ENCODE peak calls at places on chromosomes 12 and 14, in six cellular contexts. One of them, this sample, is unnamed.

GRCh38 chr14:88130057-88130432 is 125.1 kb downstream of the GPR65 start:
- DNase-seq in A172: no peak
- DNase-seq in astrocyte of the spinal cord: no peak
- DNase-seq in stimulated activated CD4-positive, alpha-beta T cell treated with anti-CD3 and anti-CD28 coated beads, Interleukin-1b, Interleukin-23, amount 100 ng/mL, for 1 hour: no peak
- DNase-seq in effector memory CD8-positive, alpha-beta T cell: no peak
- DNase-seq in DMS153: no peak
- DNase-seq in this sample: no peak

GRCh38 chr12:108640802-108641445 is 7.2 kb upstream of the SELPLG start:
- DNase-seq in DMS153: no peak
- DNase-seq in A172: peak; percentile 82
- DNase-seq in astrocyte of the spinal cord: peak; percentile 52
- DNase-seq in effector memory CD8-positive, alpha-beta T cell: no peak
- DNase-seq in stimulated activated CD4-positive, alpha-beta T cell treated with anti-CD3 and anti-CD28 coated beads, Interleukin-1b, Interleukin-23, amount 100 ng/mL, for 1 hour: no peak
- DNase-seq in this sample: no peak

GRCh38 chr12:69466867-69467266 is 3.3 kb upstream of the FRS2 start:
- DNase-seq in stimulated activated CD4-positive, alpha-beta T cell treated with anti-CD3 and anti-CD28 coated beads, Interleukin-1b, Interleukin-23, amount 100 ng/mL, for 1 hour: no peak
- DNase-seq in A172: no peak
- DNase-seq in astrocyte of the spinal cord: no peak
- DNase-seq in effector memory CD8-positive, alpha-beta T cell: no peak
- DNase-seq in DMS153: no peak
- DNase-seq in this sample: no peak

GRCh38 chr14:52067873-52068740 is 752 bp downstream of the NID2 start:
- DNase-seq in astrocyte of the spinal cord: no peak
- DNase-seq in A172: no peak
- DNase-seq in stimulated activated CD4-positive, alpha-beta T cell treated with anti-CD3 and anti-CD28 coated beads, Interleukin-1b, Interleukin-23, amount 100 ng/mL, for 1 hour: no peak
- DNase-seq in DMS153: no peak
- DNase-seq in effector memory CD8-positive, alpha-beta T cell: no peak
- DNase-seq in this sample: no peak

GRCh38 chr12:89960607-89961394 is 252.2 kb upstream of the ATP2B1 start:
- DNase-seq in effector memory CD8-positive, alpha-beta T cell: no peak
- DNase-seq in stimulated activated CD4-positive, alpha-beta T cell treated with anti-CD3 and anti-CD28 coated beads, Interleukin-1b, Interleukin-23, amount 100 ng/mL, for 1 hour: no peak
- DNase-seq in astrocyte of the spinal cord: no peak
- DNase-seq in DMS153: no peak
- DNase-seq in A172: no peak
- DNase-seq in this sample: no peak

GRCh38 chr12:126076515-126076914 is 1011.3 kb downstream of the AACS start:
- DNase-seq in DMS153: no peak
- DNase-seq in stimulated activated CD4-positive, alpha-beta T cell treated with anti-CD3 and anti-CD28 coated beads, Interleukin-1b, Interleukin-23, amount 100 ng/mL, for 1 hour: no peak
- DNase-seq in A172: no peak
- DNase-seq in effector memory CD8-positive, alpha-beta T cell: no peak
- DNase-seq in astrocyte of the spinal cord: no peak
- DNase-seq in this sample: no peak

GRCh38 chr14:51023964-51024363 is 70.9 kb downstream of the TRIM9 start:
- DNase-seq in DMS153: no peak
- DNase-seq in astrocyte of the spinal cord: peak; percentile 8
- DNase-seq in stimulated activated CD4-positive, alpha-beta T cell treated with anti-CD3 and anti-CD28 coated beads, Interleukin-1b, Interleukin-23, amount 100 ng/mL, for 1 hour: no peak
- DNase-seq in effector memory CD8-positive, alpha-beta T cell: no peak
- DNase-seq in A172: no peak
- DNase-seq in this sample: no peak

GRCh38 chr12:56808954-56809353 is 45.8 kb downstream of the HSD17B6 start:
- DNase-seq in DMS153: no peak
- DNase-seq in astrocyte of the spinal cord: no peak
- DNase-seq in effector memory CD8-positive, alpha-beta T cell: no peak
- DNase-seq in stimulated activated CD4-positive, alpha-beta T cell treated with anti-CD3 and anti-CD28 coated beads, Interleukin-1b, Interleukin-23, amount 100 ng/mL, for 1 hour: no peak
- DNase-seq in A172: peak; percentile 76
- DNase-seq in this sample: no peak

GRCh38 chr12:122051231-122051876 is 27.2 kb upstream of the MLXIP start:
- DNase-seq in A172: peak; percentile 30
- DNase-seq in DMS153: no peak
- DNase-seq in stimulated activated CD4-positive, alpha-beta T cell treated with anti-CD3 and anti-CD28 coated beads, Interleukin-1b, Interleukin-23, amount 100 ng/mL, for 1 hour: no peak
- DNase-seq in astrocyte of the spinal cord: no peak
- DNase-seq in effector memory CD8-positive, alpha-beta T cell: no peak
- DNase-seq in this sample: no peak

GRCh38 chr12:77855548-77855947 is 24.9 kb downstream of the NAV3 start:
- DNase-seq in astrocyte of the spinal cord: no peak
- DNase-seq in effector memory CD8-positive, alpha-beta T cell: no peak
- DNase-seq in DMS153: no peak
- DNase-seq in A172: peak; percentile 6
- DNase-seq in stimulated activated CD4-positive, alpha-beta T cell treated with anti-CD3 and anti-CD28 coated beads, Interleukin-1b, Interleukin-23, amount 100 ng/mL, for 1 hour: no peak
- DNase-seq in this sample: no peak

GRCh38 chr12:116152268-116152667 is 125.2 kb downstream of the MED13L start:
- DNase-seq in DMS153: no peak
- DNase-seq in astrocyte of the spinal cord: peak; percentile 92
- DNase-seq in stimulated activated CD4-positive, alpha-beta T cell treated with anti-CD3 and anti-CD28 coated beads, Interleukin-1b, Interleukin-23, amount 100 ng/mL, for 1 hour: no peak
- DNase-seq in effector memory CD8-positive, alpha-beta T cell: no peak
- DNase-seq in A172: peak; percentile 70
- DNase-seq in this sample: no peak

GRCh38 chr12:55467836-55468235 is 2.1 kb downstream of the OR6C70 start:
- DNase-seq in astrocyte of the spinal cord: no peak
- DNase-seq in DMS153: no peak
- DNase-seq in stimulated activated CD4-positive, alpha-beta T cell treated with anti-CD3 and anti-CD28 coated beads, Interleukin-1b, Interleukin-23, amount 100 ng/mL, for 1 hour: no peak
- DNase-seq in A172: no peak
- DNase-seq in effector memory CD8-positive, alpha-beta T cell: no peak
- DNase-seq in this sample: no peak

GRCh38 chr14:38755036-38755435 is 348.0 kb downstream of the SEC23A start:
- DNase-seq in DMS153: no peak
- DNase-seq in A172: peak; percentile 1
- DNase-seq in astrocyte of the spinal cord: no peak
- DNase-seq in effector memory CD8-positive, alpha-beta T cell: no peak
- DNase-seq in stimulated activated CD4-positive, alpha-beta T cell treated with anti-CD3 and anti-CD28 coated beads, Interleukin-1b, Interleukin-23, amount 100 ng/mL, for 1 hour: no peak
- DNase-seq in this sample: no peak

GRCh38 chr12:112964067-112964670 is 14.2 kb upstream of the OAS2 start:
- DNase-seq in DMS153: no peak
- DNase-seq in effector memory CD8-positive, alpha-beta T cell: no peak
- DNase-seq in stimulated activated CD4-positive, alpha-beta T cell treated with anti-CD3 and anti-CD28 coated beads, Interleukin-1b, Interleukin-23, amount 100 ng/mL, for 1 hour: no peak
- DNase-seq in astrocyte of the spinal cord: no peak
- DNase-seq in A172: no peak
- DNase-seq in this sample: no peak

GRCh38 chr12:30997685-30998440 is 71.3 kb downstream of the TSPAN11 start:
- DNase-seq in DMS153: no peak
- DNase-seq in astrocyte of the spinal cord: no peak
- DNase-seq in A172: no peak
- DNase-seq in effector memory CD8-positive, alpha-beta T cell: no peak
- DNase-seq in stimulated activated CD4-positive, alpha-beta T cell treated with anti-CD3 and anti-CD28 coated beads, Interleukin-1b, Interleukin-23, amount 100 ng/mL, for 1 hour: no peak
- DNase-seq in this sample: no peak

GRCh38 chr12:110330544-110330943 is 49.5 kb downstream of the ATP2A2 start:
- DNase-seq in stimulated activated CD4-positive, alpha-beta T cell treated with anti-CD3 and anti-CD28 coated beads, Interleukin-1b, Interleukin-23, amount 100 ng/mL, for 1 hour: no peak
- DNase-seq in astrocyte of the spinal cord: peak; percentile 29
- DNase-seq in A172: peak; percentile 3
- DNase-seq in effector memory CD8-positive, alpha-beta T cell: no peak
- DNase-seq in DMS153: no peak
- DNase-seq in this sample: no peak

GRCh38 chr14:89444044-89444443 is 27.0 kb upstream of the FOXN3 start:
- DNase-seq in DMS153: no peak
- DNase-seq in astrocyte of the spinal cord: peak; percentile 17
- DNase-seq in stimulated activated CD4-positive, alpha-beta T cell treated with anti-CD3 and anti-CD28 coated beads, Interleukin-1b, Interleukin-23, amount 100 ng/mL, for 1 hour: peak; percentile 21
- DNase-seq in effector memory CD8-positive, alpha-beta T cell: no peak
- DNase-seq in A172: no peak
- DNase-seq in this sample: no peak

GRCh38 chr12:77131977-77132490 is 66.7 kb upstream of the E2F7 start:
- DNase-seq in astrocyte of the spinal cord: no peak
- DNase-seq in DMS153: no peak
- DNase-seq in A172: no peak
- DNase-seq in stimulated activated CD4-positive, alpha-beta T cell treated with anti-CD3 and anti-CD28 coated beads, Interleukin-1b, Interleukin-23, amount 100 ng/mL, for 1 hour: no peak
- DNase-seq in effector memory CD8-positive, alpha-beta T cell: no peak
- DNase-seq in this sample: no peak